ENCODE peak calls at places on chromosome 7, in seven cellular contexts. One of them, this sample, is unnamed.

GRCh38 chr7:6153646-6154541 is 118.5 kb downstream of the CYTH3 start:
- DNase-seq in cardiac fibroblast: no peak
- DNase-seq in psoas muscle: no peak
- DNase-seq in GM12865: no peak
- DNase-seq in BJ: no peak
- DNase-seq in astrocyte: no peak
- DNase-seq in upper lobe of right lung: no peak
- DNase-seq in this sample: no peak

GRCh38 chr7:20745716-20746115 is 41.0 kb downstream of the SP8 start:
- DNase-seq in cardiac fibroblast: no peak
- DNase-seq in psoas muscle: no peak
- DNase-seq in GM12865: no peak
- DNase-seq in BJ: no peak
- DNase-seq in astrocyte: no peak
- DNase-seq in upper lobe of right lung: no peak
- DNase-seq in this sample: no peak

GRCh38 chr7:18505870-18506460 is 10.4 kb downstream of the HDAC9 start:
- DNase-seq in cardiac fibroblast: peak
- DNase-seq in psoas muscle: no peak
- DNase-seq in GM12865: peak
- DNase-seq in BJ: peak
- DNase-seq in astrocyte: peak
- DNase-seq in upper lobe of right lung: no peak
- DNase-seq in this sample: peak

GRCh38 chr7:19648791-19649190 is 60.0 kb downstream of the POLR1F start:
- DNase-seq in cardiac fibroblast: peak
- DNase-seq in psoas muscle: no peak
- DNase-seq in GM12865: no peak
- DNase-seq in BJ: no peak
- DNase-seq in astrocyte: no peak
- DNase-seq in upper lobe of right lung: no peak
- DNase-seq in this sample: no peak

GRCh38 chr7:21920931-21921330 is 24.8 kb downstream of the CDCA7L start:
- DNase-seq in cardiac fibroblast: no peak
- DNase-seq in psoas muscle: no peak
- DNase-seq in GM12865: no peak
- DNase-seq in BJ: no peak
- DNase-seq in astrocyte: no peak
- DNase-seq in upper lobe of right lung: no peak
- DNase-seq in this sample: no peak

GRCh38 chr7:154859747-154860620 is 142.9 kb downstream of the PAXIP1 start:
- DNase-seq in cardiac fibroblast: no peak
- DNase-seq in psoas muscle: no peak
- DNase-seq in GM12865: no peak
- DNase-seq in BJ: no peak
- DNase-seq in astrocyte: no peak
- DNase-seq in upper lobe of right lung: peak
- DNase-seq in this sample: no peak

GRCh38 chr7:77958436-77958835 is 159.9 kb downstream of the PHTF2 start:
- DNase-seq in cardiac fibroblast: no peak
- DNase-seq in psoas muscle: no peak
- DNase-seq in GM12865: no peak
- DNase-seq in BJ: no peak
- DNase-seq in astrocyte: no peak
- DNase-seq in upper lobe of right lung: no peak
- DNase-seq in this sample: no peak

GRCh38 chr7:19491821-19492452 is 216.9 kb downstream of the POLR1F start:
- DNase-seq in cardiac fibroblast: peak
- DNase-seq in psoas muscle: no peak
- DNase-seq in GM12865: peak
- DNase-seq in BJ: peak
- DNase-seq in astrocyte: peak
- DNase-seq in upper lobe of right lung: no peak
- DNase-seq in this sample: peak

GRCh38 chr7:130996841-130997231 is 262.8 kb upstream of the KLF14 start:
- DNase-seq in cardiac fibroblast: no peak
- DNase-seq in psoas muscle: no peak
- DNase-seq in GM12865: no peak
- DNase-seq in BJ: no peak
- DNase-seq in astrocyte: peak
- DNase-seq in upper lobe of right lung: no peak
- DNase-seq in this sample: peak

GRCh38 chr7:130895006-130895750 is 161.2 kb upstream of the KLF14 start:
- DNase-seq in cardiac fibroblast: no peak
- DNase-seq in psoas muscle: no peak
- DNase-seq in GM12865: no peak
- DNase-seq in BJ: no peak
- DNase-seq in astrocyte: no peak
- DNase-seq in upper lobe of right lung: no peak
- DNase-seq in this sample: no peak

GRCh38 chr7:11413901-11414300 is 418.1 kb downstream of the THSD7A start:
- DNase-seq in cardiac fibroblast: no peak
- DNase-seq in psoas muscle: no peak
- DNase-seq in GM12865: no peak
- DNase-seq in BJ: no peak
- DNase-seq in astrocyte: no peak
- DNase-seq in upper lobe of right lung: no peak
- DNase-seq in this sample: no peak

GRCh38 chr7:44921607-44922350 is 36.4 kb upstream of the PURB start:
- DNase-seq in cardiac fibroblast: peak
- DNase-seq in psoas muscle: peak
- DNase-seq in GM12865: peak
- DNase-seq in BJ: no peak
- DNase-seq in astrocyte: peak
- DNase-seq in upper lobe of right lung: peak
- DNase-seq in this sample: peak

GRCh38 chr7:112414855-112415490 is 35.3 kb upstream of the IFRD1 start:
- DNase-seq in cardiac fibroblast: peak
- DNase-seq in psoas muscle: no peak
- DNase-seq in GM12865: peak
- DNase-seq in BJ: no peak
- DNase-seq in astrocyte: no peak
- DNase-seq in upper lobe of right lung: no peak
- DNase-seq in this sample: peak

GRCh38 chr7:111137296-111138195 is 46.6 kb downstream of the LRRN3 start:
- DNase-seq in cardiac fibroblast: peak
- DNase-seq in psoas muscle: no peak
- DNase-seq in GM12865: peak
- DNase-seq in BJ: no peak
- DNase-seq in astrocyte: peak
- DNase-seq in upper lobe of right lung: peak
- DNase-seq in this sample: peak

GRCh38 chr7:47602272-47603004 is 20.5 kb upstream of the TNS3 start:
- DNase-seq in cardiac fibroblast: no peak
- DNase-seq in psoas muscle: no peak
- DNase-seq in GM12865: no peak
- DNase-seq in BJ: no peak
- DNase-seq in astrocyte: no peak
- DNase-seq in upper lobe of right lung: no peak
- DNase-seq in this sample: no peak

GRCh38 chr7:55573526-55573925 is 1.2 kb upstream of the VOPP1 start:
- DNase-seq in cardiac fibroblast: peak
- DNase-seq in psoas muscle: no peak
- DNase-seq in GM12865: no peak
- DNase-seq in BJ: no peak
- DNase-seq in astrocyte: peak
- DNase-seq in upper lobe of right lung: no peak
- DNase-seq in this sample: peak
- H3K4me3 ChIP-seq in cardiac fibroblast: no peak
- H3K4me3 ChIP-seq in psoas muscle: peak
- H3K4me3 ChIP-seq in GM12865: peak
- H3K4me3 ChIP-seq in BJ: no peak
- H3K4me3 ChIP-seq in astrocyte: peak
- H3K4me3 ChIP-seq in upper lobe of right lung: no peak
- H3K4me3 ChIP-seq in this sample: no peak

DNA sequence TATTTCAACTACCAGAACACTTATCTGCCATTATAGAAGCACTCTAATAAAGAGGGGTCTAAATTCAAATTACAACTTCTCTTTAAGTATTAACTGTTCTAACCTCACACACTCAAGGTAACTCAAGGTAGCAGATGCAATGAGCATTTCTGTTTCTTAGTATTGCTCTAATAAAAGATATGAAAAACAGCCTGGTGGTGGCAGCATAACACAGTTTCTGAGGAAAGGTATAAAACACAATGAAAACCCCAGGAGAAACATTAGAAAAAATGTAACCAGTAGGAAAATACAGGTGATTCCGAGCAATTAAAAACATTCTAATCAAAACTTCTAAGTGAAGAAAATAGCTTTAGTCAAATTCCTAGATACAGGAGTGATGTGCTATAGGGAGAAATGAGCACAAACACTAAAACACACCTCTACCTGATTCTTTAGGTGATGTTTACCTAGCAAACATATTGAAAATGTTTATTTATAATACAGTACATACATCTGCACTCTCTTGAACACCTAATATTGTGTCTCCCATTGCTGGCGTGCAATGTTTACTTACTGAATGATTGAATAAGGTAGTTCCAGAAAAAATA is 3.5 kb downstream of the MKRN1 start:
- DNase-seq in cardiac fibroblast: peak
- DNase-seq in psoas muscle: no peak
- DNase-seq in GM12865: peak
- DNase-seq in BJ: no peak
- DNase-seq in astrocyte: peak
- DNase-seq in upper lobe of right lung: no peak
- DNase-seq in this sample: peak
- TF ChIP-seq CTCF in cardiac fibroblast: peak
- TF ChIP-seq CTCF in psoas muscle: peak
- TF ChIP-seq CTCF in GM12865: peak
- TF ChIP-seq CTCF in BJ: peak
- TF ChIP-seq CTCF in astrocyte: peak
- TF ChIP-seq CTCF in upper lobe of right lung: peak
- TF ChIP-seq CTCF in this sample: peak

DNA sequence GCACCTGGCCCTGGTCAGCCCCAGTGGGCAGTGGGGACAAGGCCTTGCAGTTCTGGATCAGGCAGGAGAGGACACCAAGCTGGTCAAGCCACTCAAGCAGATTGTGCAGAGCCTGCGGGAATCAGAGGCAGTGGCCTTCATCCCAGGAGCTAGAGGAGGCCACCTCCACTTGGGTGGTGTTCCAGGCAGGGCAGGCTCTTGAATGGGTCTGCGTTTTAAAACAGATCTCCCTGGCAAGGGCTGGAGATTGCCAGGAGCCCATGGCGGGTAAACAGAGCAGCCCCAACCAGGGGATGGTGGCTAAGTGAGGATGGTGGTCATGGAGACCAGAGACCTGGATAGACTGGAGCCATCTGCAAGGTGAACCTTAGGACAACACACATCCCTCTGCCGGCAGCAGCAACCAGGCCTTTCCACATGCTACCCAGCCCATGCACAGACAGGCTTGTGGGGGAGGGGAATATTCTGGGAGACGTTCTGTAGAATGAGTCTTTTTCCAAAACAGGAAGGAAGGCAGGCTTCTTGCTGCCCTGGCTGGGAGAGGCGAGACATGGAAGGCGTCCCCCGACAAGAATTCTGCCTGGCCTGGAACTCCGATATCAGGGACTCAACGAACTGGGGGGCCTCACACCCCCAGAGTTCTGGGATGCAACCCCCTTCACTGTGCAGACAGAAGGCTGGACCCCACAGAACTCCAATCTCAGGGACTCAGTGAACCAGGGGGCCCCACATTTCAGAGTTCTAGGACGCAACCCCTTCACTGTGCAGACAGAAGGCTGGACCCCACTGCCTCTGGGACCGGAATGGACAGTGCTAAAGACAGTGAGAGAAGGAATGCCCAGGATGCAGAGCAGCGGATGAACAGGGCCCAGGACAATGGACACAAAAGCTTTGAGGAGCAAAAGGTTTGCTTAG is 264.8 kb downstream of the PTPRN2 start:
- DNase-seq in cardiac fibroblast: no peak
- DNase-seq in psoas muscle: no peak
- DNase-seq in GM12865: no peak
- DNase-seq in BJ: no peak
- DNase-seq in astrocyte: no peak
- DNase-seq in upper lobe of right lung: no peak
- DNase-seq in this sample: no peak
- H3K4me3 ChIP-seq in cardiac fibroblast: no peak
- H3K4me3 ChIP-seq in psoas muscle: no peak
- H3K4me3 ChIP-seq in GM12865: no peak
- H3K4me3 ChIP-seq in BJ: no peak
- H3K4me3 ChIP-seq in astrocyte: no peak
- H3K4me3 ChIP-seq in upper lobe of right lung: no peak
- H3K4me3 ChIP-seq in this sample: no peak

GRCh38 chr7:95730493-95731280 is 41.7 kb upstream of the DYNC1I1 start:
- DNase-seq in cardiac fibroblast: no peak
- DNase-seq in psoas muscle: no peak
- DNase-seq in GM12865: no peak
- DNase-seq in BJ: no peak
- DNase-seq in astrocyte: no peak
- DNase-seq in upper lobe of right lung: no peak
- DNase-seq in this sample: no peak

GRCh38 chr7:95723583-95724180 is 48.7 kb upstream of the DYNC1I1 start:
- DNase-seq in cardiac fibroblast: peak
- DNase-seq in psoas muscle: no peak
- DNase-seq in GM12865: peak
- DNase-seq in BJ: peak
- DNase-seq in astrocyte: peak
- DNase-seq in upper lobe of right lung: no peak
- DNase-seq in this sample: peak

DNA sequence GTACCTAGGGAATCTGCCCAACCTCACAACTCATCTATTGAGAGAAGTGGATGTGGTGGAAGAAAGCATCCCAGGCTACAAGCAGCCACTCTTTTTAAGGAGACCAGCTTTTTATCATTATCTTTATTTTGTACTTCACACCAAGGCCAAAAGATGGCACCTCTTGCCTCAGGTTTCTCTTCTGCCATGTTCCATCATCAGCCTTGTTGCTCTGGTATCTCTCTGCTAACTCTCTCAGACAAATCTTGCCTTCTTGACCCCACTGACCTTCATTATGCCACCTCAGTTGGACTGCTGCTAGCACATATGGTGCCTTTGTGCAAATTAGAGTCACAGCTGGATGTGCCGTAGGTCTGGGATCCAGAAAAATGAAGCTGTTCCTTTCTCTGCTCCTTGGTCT is 47.2 kb upstream of the DYNC1I1 start:
- DNase-seq in cardiac fibroblast: no peak
- DNase-seq in psoas muscle: no peak
- DNase-seq in GM12865: no peak
- DNase-seq in BJ: no peak
- DNase-seq in astrocyte: no peak
- DNase-seq in upper lobe of right lung: no peak
- DNase-seq in this sample: no peak
- TF ChIP-seq CTCF in cardiac fibroblast: no peak
- TF ChIP-seq CTCF in psoas muscle: no peak
- TF ChIP-seq CTCF in GM12865: no peak
- TF ChIP-seq CTCF in BJ: no peak
- TF ChIP-seq CTCF in astrocyte: no peak
- TF ChIP-seq CTCF in upper lobe of right lung: no peak
- TF ChIP-seq CTCF in this sample: no peak

This sample was measured in fibroblast of the aortic adventitia.